ENCODE peak calls at places on chromosomes 1 and 21, in four cellular contexts. U is heart left ventricle, N is mammary epithelial cell, T is caudate nucleus. S is an unnamed sample.

GRCh38 chr1:93346472-93346991 is 825 bp downstream of the DR1 start:
- DNase-seq in U (peak), N (peak), T (no peak), S (peak)

GRCh38 chr1:36386262-36387140 is 777 bp upstream of the STK40 start:
- DNase-seq in U (peak), N (peak), T (peak), S (peak)

GRCh38 chr1:182527680-182528079 is 61.4 kb downstream of the RNASEL start:
- DNase-seq in T (no peak), N (no peak), U (no peak), S (no peak)

GRCh38 chr1:198377702-198378101 is 162.8 kb downstream of the ATP6V1G3 start:
- DNase-seq in U (no peak), N (no peak), T (no peak), S (no peak)

GRCh38 chr1:6378096-6378746 is 15.3 kb downstream of the ACOT7 start:
- DNase-seq in T (no peak), U (no peak), N (no peak), S (no peak)

GRCh38 chr1:17551755-17552234 is 12.3 kb downstream of the ARHGEF10L start:
- DNase-seq in U (no peak), N (no peak), T (no peak), S (peak)

GRCh38 chr1:46244656-46245371 is 2.7 kb upstream of the RAD54L start:
- DNase-seq in T (no peak), U (no peak), N (no peak), S (peak)

GRCh38 chr1:40691538-40692428 is at the start of gene NFYC:
- DNase-seq in T (peak), U (peak), N (peak), S (peak)

GRCh38 chr1:179876289-179876715 is 1.3 kb downstream of the TOR1AIP2 start:
- DNase-seq in N (peak), U (no peak), T (no peak), S (peak)

GRCh38 chr1:35143737-35144508 is 49.0 kb downstream of the SFPQ start:
- DNase-seq in T (no peak), U (no peak), N (peak), S (no peak)

GRCh38 chr21:34511787-34512451 is at the start of gene KCNE1:
- DNase-seq in N (no peak), T (no peak), U (peak), S (peak)

GRCh38 chr1:201905234-201905890 is 16.7 kb downstream of the SHISA4 start:
- DNase-seq in T (no peak), N (no peak), U (no peak), S (no peak)

GRCh38 chr21:42451941-42452340 is 44.1 kb downstream of the RSPH1 start:
- DNase-seq in U (no peak), T (no peak), N (no peak), S (no peak)

GRCh38 chr1:195141294-195141693 is 1466.9 kb downstream of the KCNT2 start:
- DNase-seq in U (no peak), T (no peak), N (no peak), S (peak)

GRCh38 chr1:222600274-222600673 is 10.5 kb upstream of the TAF1A start:
- DNase-seq in T (no peak), U (no peak), N (no peak), S (peak)

GRCh38 chr1:94621392-94621791 is 79.8 kb upstream of the F3 start:
- DNase-seq in U (no peak), T (no peak), N (peak), S (peak)

GRCh38 chr1:178360421-178360820 is 136.3 kb downstream of the CLEC20A start:
- DNase-seq in N (peak), U (no peak), T (no peak), S (no peak)

GRCh38 chr1:35691080-35691479 is 27.6 kb downstream of the C1orf216 start:
- DNase-seq in U (no peak), T (no peak), N (no peak), S (no peak)

GRCh38 chr1:212060632-212061472 is 25.3 kb downstream of the DTL start:
- DNase-seq in N (peak), U (no peak), T (no peak), S (no peak)

GRCh38 chr1:89877756-89878155 is 56.9 kb downstream of the LRRC8D start:
- DNase-seq in T (no peak), U (no peak), N (no peak), S (no peak)

S was measured in MCF 10A.